ENCODE peak calls at places on chromosome X, in seven cellular contexts. One of them, this sample, is unnamed.
A peak's percentile ranks its signal among the peaks of the same experiment; 100 is the strongest.

GRCh38 chrX:71815121-71815905 is 52.2 kb downstream of the CXorf49B start:
- DNase-seq in AG09319: no peak
- DNase-seq in astrocyte: no peak
- DNase-seq in epithelial cell of esophagus: no peak
- DNase-seq in type B pancreatic cell: no peak
- DNase-seq in fibroblast of the aortic adventitia: no peak
- DNase-seq in BJ: no peak
- DNase-seq in this sample: no peak

GRCh38 chrX:154142950-154143745 is 895 bp upstream of the OPN1LW start:
- DNase-seq in AG09319: no peak
- DNase-seq in astrocyte: no peak
- DNase-seq in epithelial cell of esophagus: no peak
- DNase-seq in type B pancreatic cell: no peak
- DNase-seq in fibroblast of the aortic adventitia: no peak
- DNase-seq in BJ: no peak
- DNase-seq in this sample: no peak

GRCh38 chrX:72306085-72306801 is 529 bp upstream of the CITED1 start:
- DNase-seq in AG09319: no peak
- DNase-seq in astrocyte: no peak
- DNase-seq in epithelial cell of esophagus: peak; percentile 13
- DNase-seq in type B pancreatic cell: no peak
- DNase-seq in fibroblast of the aortic adventitia: no peak
- DNase-seq in BJ: no peak
- DNase-seq in this sample: peak; percentile 5

GRCh38 chrX:10022580-10023245 is 55.6 kb downstream of the CLDN34 start:
- DNase-seq in AG09319: no peak
- DNase-seq in astrocyte: peak; percentile 82
- DNase-seq in epithelial cell of esophagus: no peak
- DNase-seq in type B pancreatic cell: no peak
- DNase-seq in fibroblast of the aortic adventitia: peak; percentile 90
- DNase-seq in BJ: no peak
- DNase-seq in this sample: peak; percentile 87

GRCh38 chrX:134443461-134443860 is 16.5 kb upstream of the HPRT1 start:
- DNase-seq in AG09319: no peak
- DNase-seq in astrocyte: no peak
- DNase-seq in epithelial cell of esophagus: no peak
- DNase-seq in type B pancreatic cell: no peak
- DNase-seq in fibroblast of the aortic adventitia: no peak
- DNase-seq in BJ: no peak
- DNase-seq in this sample: no peak

GRCh38 chrX:45774961-45775360 is 574.3 kb upstream of the DIPK2B start:
- DNase-seq in AG09319: no peak
- DNase-seq in astrocyte: peak; percentile 85
- DNase-seq in epithelial cell of esophagus: peak; percentile 84
- DNase-seq in type B pancreatic cell: no peak
- DNase-seq in fibroblast of the aortic adventitia: peak; percentile 85
- DNase-seq in BJ: peak; percentile 66
- DNase-seq in this sample: peak; percentile 83

GRCh38 chrX:129540068-129540653 is at the start of gene OCRL:
- DNase-seq in AG09319: no peak
- DNase-seq in astrocyte: peak; percentile 29
- DNase-seq in epithelial cell of esophagus: peak; percentile 66
- DNase-seq in type B pancreatic cell: peak; percentile 86
- DNase-seq in fibroblast of the aortic adventitia: peak; percentile 57
- DNase-seq in BJ: no peak
- DNase-seq in this sample: peak; percentile 65

GRCh38 chrX:48461830-48462229 is 8.2 kb downstream of the SLC38A5 start:
- DNase-seq in AG09319: no peak
- DNase-seq in astrocyte: no peak
- DNase-seq in epithelial cell of esophagus: peak; percentile 93
- DNase-seq in type B pancreatic cell: no peak
- DNase-seq in fibroblast of the aortic adventitia: no peak
- DNase-seq in BJ: no peak
- DNase-seq in this sample: no peak

GRCh38 chrX:18674417-18674787 is 2.5 kb upstream of the RS1 start:
- DNase-seq in AG09319: no peak
- DNase-seq in astrocyte: no peak
- DNase-seq in epithelial cell of esophagus: no peak
- DNase-seq in type B pancreatic cell: no peak
- DNase-seq in fibroblast of the aortic adventitia: no peak
- DNase-seq in BJ: no peak
- DNase-seq in this sample: no peak

GRCh38 chrX:19392703-19393102 is 49.0 kb downstream of the PDHA1 start:
- DNase-seq in AG09319: no peak
- DNase-seq in astrocyte: no peak
- DNase-seq in epithelial cell of esophagus: no peak
- DNase-seq in type B pancreatic cell: no peak
- DNase-seq in fibroblast of the aortic adventitia: no peak
- DNase-seq in BJ: no peak
- DNase-seq in this sample: no peak

GRCh38 chrX:107541244-107541643 is 87.1 kb upstream of the PRPS1 start:
- DNase-seq in AG09319: peak; percentile 43
- DNase-seq in astrocyte: peak; percentile 12
- DNase-seq in epithelial cell of esophagus: no peak
- DNase-seq in type B pancreatic cell: no peak
- DNase-seq in fibroblast of the aortic adventitia: no peak
- DNase-seq in BJ: no peak
- DNase-seq in this sample: no peak

GRCh38 chrX:126065901-126066660 is 100.0 kb downstream of the DCAF12L2 start:
- DNase-seq in AG09319: no peak
- DNase-seq in astrocyte: no peak
- DNase-seq in epithelial cell of esophagus: no peak
- DNase-seq in type B pancreatic cell: no peak
- DNase-seq in fibroblast of the aortic adventitia: no peak
- DNase-seq in BJ: no peak
- DNase-seq in this sample: no peak

GRCh38 chrX:25968920-25969319 is 169.2 kb upstream of the MAGEB18 start:
- DNase-seq in AG09319: no peak
- DNase-seq in astrocyte: no peak
- DNase-seq in epithelial cell of esophagus: peak; percentile 52
- DNase-seq in type B pancreatic cell: no peak
- DNase-seq in fibroblast of the aortic adventitia: peak; percentile 37
- DNase-seq in BJ: no peak
- DNase-seq in this sample: peak; percentile 49

GRCh38 chrX:124393238-124393637 is 46.9 kb downstream of the SH2D1A start:
- DNase-seq in AG09319: no peak
- DNase-seq in astrocyte: no peak
- DNase-seq in epithelial cell of esophagus: no peak
- DNase-seq in type B pancreatic cell: no peak
- DNase-seq in fibroblast of the aortic adventitia: no peak
- DNase-seq in BJ: no peak
- DNase-seq in this sample: no peak
- TF ChIP-seq CTCF in AG09319: no peak
- TF ChIP-seq CTCF in astrocyte: no peak
- TF ChIP-seq CTCF in epithelial cell of esophagus: no peak
- TF ChIP-seq CTCF in type B pancreatic cell: no peak
- TF ChIP-seq CTCF in fibroblast of the aortic adventitia: no peak
- TF ChIP-seq CTCF in BJ: no peak
- TF ChIP-seq CTCF in this sample: no peak

GRCh38 chrX:102902355-102902754 is 34.7 kb upstream of the RAB40AL start:
- DNase-seq in AG09319: no peak
- DNase-seq in astrocyte: no peak
- DNase-seq in epithelial cell of esophagus: no peak
- DNase-seq in type B pancreatic cell: no peak
- DNase-seq in fibroblast of the aortic adventitia: no peak
- DNase-seq in BJ: no peak
- DNase-seq in this sample: no peak

DNA sequence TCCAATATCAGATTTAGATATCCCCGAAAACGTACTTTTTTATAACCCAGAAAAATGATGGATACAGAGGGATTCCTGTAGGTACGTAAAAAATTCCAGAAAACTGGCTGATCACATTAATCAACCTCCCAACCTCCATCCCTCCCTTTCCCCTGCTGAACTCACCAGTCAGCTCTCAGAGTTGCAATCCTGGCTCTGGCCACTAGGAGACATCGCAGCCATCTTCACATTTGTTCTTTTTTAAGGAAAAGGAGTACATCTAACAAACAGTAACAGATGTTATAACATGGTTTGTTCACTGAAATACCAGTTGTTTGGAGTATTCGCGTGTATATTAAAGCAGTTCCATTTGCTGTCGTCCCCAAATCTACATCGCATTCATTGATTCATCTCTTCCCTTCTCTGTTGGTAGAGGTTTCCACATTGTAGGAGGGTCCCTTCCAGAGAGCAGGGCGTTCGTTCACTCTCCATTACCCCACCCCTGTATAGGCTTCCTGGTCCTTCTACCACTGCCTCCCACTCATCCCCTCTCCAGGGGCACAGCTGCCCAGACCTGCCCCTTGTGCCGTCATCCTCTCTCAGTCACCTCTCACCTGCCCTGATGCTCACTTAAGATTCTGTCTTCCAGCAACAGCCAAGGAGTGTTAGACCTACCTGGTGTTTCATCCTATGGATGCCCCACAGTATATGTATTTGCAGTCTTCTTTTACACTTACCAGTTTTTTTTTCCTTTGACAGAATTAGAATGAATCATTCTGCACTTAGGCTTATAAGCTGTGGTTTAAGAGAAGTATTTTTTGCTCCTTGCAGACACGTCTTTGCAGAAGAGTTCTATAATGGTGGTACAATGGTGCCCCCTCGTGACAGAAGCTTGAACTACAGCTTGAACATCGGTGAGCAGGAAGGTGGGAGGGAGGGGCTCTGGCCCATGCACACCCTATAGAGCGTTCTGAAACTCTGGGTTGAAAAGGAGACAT is 36.8 kb upstream of the RAB40AL start:
- DNase-seq in AG09319: peak; percentile 18
- DNase-seq in astrocyte: peak; percentile 55
- DNase-seq in epithelial cell of esophagus: peak; percentile 63
- DNase-seq in type B pancreatic cell: no peak
- DNase-seq in fibroblast of the aortic adventitia: peak; percentile 75
- DNase-seq in BJ: peak; percentile 18
- DNase-seq in this sample: peak; percentile 72
- TF ChIP-seq CTCF in AG09319: peak; percentile 75
- TF ChIP-seq CTCF in astrocyte: peak; percentile 54
- TF ChIP-seq CTCF in epithelial cell of esophagus: peak; percentile 69
- TF ChIP-seq CTCF in type B pancreatic cell: peak; percentile 75
- TF ChIP-seq CTCF in fibroblast of the aortic adventitia: peak; percentile 77
- TF ChIP-seq CTCF in BJ: peak; percentile 67
- TF ChIP-seq CTCF in this sample: peak; percentile 68

GRCh38 chrX:132750312-132751042 is 208.0 kb downstream of the HS6ST2 start:
- DNase-seq in AG09319: no peak
- DNase-seq in astrocyte: no peak
- DNase-seq in epithelial cell of esophagus: no peak
- DNase-seq in type B pancreatic cell: no peak
- DNase-seq in fibroblast of the aortic adventitia: no peak
- DNase-seq in BJ: no peak
- DNase-seq in this sample: peak; percentile 3

GRCh38 chrX:132749406-132749805 is 209.0 kb downstream of the HS6ST2 start:
- DNase-seq in AG09319: no peak
- DNase-seq in astrocyte: no peak
- DNase-seq in epithelial cell of esophagus: no peak
- DNase-seq in type B pancreatic cell: no peak
- DNase-seq in fibroblast of the aortic adventitia: no peak
- DNase-seq in BJ: no peak
- DNase-seq in this sample: no peak

GRCh38 chrX:132751043-132751690 is 207.3 kb downstream of the HS6ST2 start:
- DNase-seq in AG09319: no peak
- DNase-seq in astrocyte: no peak
- DNase-seq in epithelial cell of esophagus: no peak
- DNase-seq in type B pancreatic cell: no peak
- DNase-seq in fibroblast of the aortic adventitia: no peak
- DNase-seq in BJ: no peak
- DNase-seq in this sample: no peak

GRCh38 chrX:132748268-132748667 is 210.2 kb downstream of the HS6ST2 start:
- DNase-seq in AG09319: no peak
- DNase-seq in astrocyte: no peak
- DNase-seq in epithelial cell of esophagus: no peak
- DNase-seq in type B pancreatic cell: no peak
- DNase-seq in fibroblast of the aortic adventitia: no peak
- DNase-seq in BJ: no peak
- DNase-seq in this sample: no peak

DNA sequence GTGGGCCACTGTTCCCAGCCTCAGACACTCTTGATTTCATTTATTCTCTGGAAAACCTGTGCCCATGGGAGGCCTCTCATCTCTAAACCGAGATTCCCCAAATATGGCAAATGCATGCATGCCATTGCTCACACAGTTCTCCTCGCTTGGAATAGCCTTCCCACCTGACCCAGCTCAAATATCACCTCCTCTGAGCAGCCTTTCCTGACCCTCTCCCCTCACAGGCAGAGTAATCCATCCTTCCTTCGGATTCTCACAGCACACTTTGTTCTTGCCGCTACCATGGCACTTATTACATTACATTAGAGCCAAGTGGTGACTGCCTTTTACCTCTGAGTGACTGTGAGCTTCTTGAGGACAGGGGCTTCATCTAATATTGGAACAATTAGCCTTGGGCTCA is 209.5 kb downstream of the HS6ST2 start:
- DNase-seq in AG09319: no peak
- DNase-seq in astrocyte: no peak
- DNase-seq in epithelial cell of esophagus: no peak
- DNase-seq in type B pancreatic cell: no peak
- DNase-seq in fibroblast of the aortic adventitia: no peak
- DNase-seq in BJ: no peak
- DNase-seq in this sample: no peak
- TF ChIP-seq CTCF in AG09319: no peak
- TF ChIP-seq CTCF in astrocyte: no peak
- TF ChIP-seq CTCF in epithelial cell of esophagus: no peak
- TF ChIP-seq CTCF in type B pancreatic cell: no peak
- TF ChIP-seq CTCF in fibroblast of the aortic adventitia: no peak
- TF ChIP-seq CTCF in BJ: no peak
- TF ChIP-seq CTCF in this sample: no peak

DNA sequence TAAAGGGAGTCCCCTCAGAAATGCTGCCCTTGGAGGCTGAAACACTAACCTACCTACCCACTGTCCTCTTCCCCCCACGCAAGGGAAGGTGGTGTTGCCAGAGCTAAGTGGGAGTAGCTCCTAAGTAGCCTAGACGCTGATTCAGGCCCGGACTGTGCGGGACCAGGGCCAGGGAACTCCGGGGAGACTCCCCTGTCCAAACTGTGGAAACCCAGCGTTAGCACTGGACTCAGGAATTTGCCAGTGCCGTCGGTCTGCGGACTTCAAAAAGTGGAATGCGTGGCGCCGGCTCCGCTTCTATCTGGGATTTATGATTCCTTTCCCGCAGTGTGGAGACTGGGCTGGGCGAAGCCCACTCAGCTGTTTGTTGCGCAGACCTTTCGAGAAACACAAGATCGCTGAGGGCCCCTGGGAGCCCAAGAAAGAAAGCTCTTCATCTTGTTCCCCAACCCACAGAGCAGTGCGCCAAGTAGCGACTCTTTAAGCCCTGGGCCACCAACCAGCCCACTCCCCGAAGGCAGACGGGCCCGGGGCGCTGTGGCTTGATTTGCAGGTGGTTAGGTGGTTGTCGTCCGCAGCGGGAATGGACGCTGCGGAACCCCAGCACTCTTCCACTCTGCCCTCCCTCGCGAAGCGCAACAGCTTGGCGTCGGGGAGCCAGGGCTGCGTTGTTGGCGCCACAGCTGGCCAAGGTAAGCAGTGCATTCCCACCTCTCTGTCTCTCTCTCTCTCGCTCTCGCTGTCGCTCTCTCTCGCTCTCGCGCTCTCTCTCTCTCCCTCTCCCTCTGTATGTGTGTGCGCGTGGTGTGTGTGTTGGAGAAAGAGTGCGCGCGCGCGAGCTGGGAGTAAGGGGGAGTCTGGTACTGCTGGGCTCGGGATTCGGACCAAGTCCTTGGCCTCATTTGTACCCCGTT is 2.0 kb downstream of the TMEM255A start:
- DNase-seq in AG09319: no peak
- DNase-seq in astrocyte: peak; percentile 65
- DNase-seq in epithelial cell of esophagus: peak; percentile 77
- DNase-seq in type B pancreatic cell: peak; percentile 70
- DNase-seq in fibroblast of the aortic adventitia: peak; percentile 33
- DNase-seq in BJ: no peak
- DNase-seq in this sample: peak; percentile 51
- TF ChIP-seq CTCF in AG09319: peak; percentile 3
- TF ChIP-seq CTCF in astrocyte: peak; percentile 11
- TF ChIP-seq CTCF in epithelial cell of esophagus: peak; percentile 61
- TF ChIP-seq CTCF in type B pancreatic cell: peak; percentile 61
- TF ChIP-seq CTCF in fibroblast of the aortic adventitia: peak; percentile 21
- TF ChIP-seq CTCF in BJ: peak; percentile 24
- TF ChIP-seq CTCF in this sample: peak; percentile 28

This sample was measured in fibroblast of pulmonary artery.